ENCODE peak calls at places on chromosome 19, in seven cellular contexts. J, U, P, S, X, I and T are unnamed samples.

GRCh38 chr19:18128044-18128443 is 24.9 kb upstream of the PIK3R2 start:
- DNase-seq in J (no peak), U (no peak), P (no peak), S (no peak), X (no peak), I (no peak), T (no peak)

GRCh38 chr19:18386543-18387251 is 739 bp downstream of the GDF15 start:
- DNase-seq in J (no peak), U (no peak), P (no peak), S (no peak), X (no peak), I (no peak), T (no peak)

GRCh38 chr19:38683393-38684077 is 36.1 kb downstream of the ACTN4 start:
- DNase-seq in J (peak), U (peak), P (no peak), S (no peak), X (peak), I (peak), T (peak)

GRCh38 chr19:34808566-34808965 is 35.6 kb upstream of the ZNF599 start:
- DNase-seq in J (no peak), U (no peak), P (no peak), S (no peak), X (no peak), I (no peak), T (peak)

GRCh38 chr19:10142701-10143375 is 23.1 kb upstream of the EIF3G start:
- DNase-seq in J (no peak), U (no peak), P (no peak), S (no peak), X (no peak), I (no peak), T (no peak)

GRCh38 chr19:39445258-39446071 is at the start of gene SUPT5H:
- DNase-seq in J (peak), U (peak), P (peak), S (peak), X (peak), I (peak), T (peak)

GRCh38 chr19:38726284-38726673 is 18.0 kb downstream of the CAPN12 start:
- DNase-seq in J (no peak), U (peak), P (no peak), S (no peak), X (peak), I (no peak), T (no peak)

GRCh38 chr19:53989600-53990533 is 1.6 kb upstream of the CACNG6 start:
- DNase-seq in J (peak), U (no peak), P (no peak), S (no peak), X (no peak), I (no peak), T (no peak)

GRCh38 chr19:17495639-17496265 is 15.7 kb upstream of the PGLS start:
- DNase-seq in J (no peak), U (no peak), P (no peak), S (no peak), X (no peak), I (no peak), T (no peak)

GRCh38 chr19:55358943-55359908 is 3.8 kb downstream of the GARIN5B start:
- DNase-seq in J (no peak), U (no peak), P (no peak), S (no peak), X (no peak), I (no peak), T (no peak)

GRCh38 chr19:12496480-12496879 is 11.9 kb upstream of the ZNF709 start:
- DNase-seq in J (no peak), U (no peak), P (no peak), S (no peak), X (no peak), I (no peak), T (no peak)

GRCh38 chr19:49133621-49134454 is 14.5 kb downstream of the PPFIA3 start:
- DNase-seq in J (peak), U (no peak), P (no peak), S (no peak), X (peak), I (no peak), T (no peak)

GRCh38 chr19:29855087-29855486 is 43.3 kb downstream of the CCNE1 start:
- DNase-seq in J (no peak), U (no peak), P (no peak), S (no peak), X (no peak), I (no peak), T (no peak)

GRCh38 chr19:48511800-48512503 is at the start of gene LMTK3:
- DNase-seq in J (peak), U (no peak), P (no peak), S (no peak), X (no peak), I (no peak), T (no peak)

GRCh38 chr19:8321760-8322637 is 703 bp downstream of the RPS28 start:
- DNase-seq in J (no peak), U (no peak), P (no peak), S (no peak), X (no peak), I (no peak), T (no peak)

GRCh38 chr19:18660051-18660910 is 23.2 kb upstream of the CRTC1 start:
- DNase-seq in J (peak), U (no peak), P (no peak), S (no peak), X (peak), I (no peak), T (peak)

GRCh38 chr19:51531349-51532315 is at the start of gene SIGLEC6:
- DNase-seq in J (no peak), U (no peak), P (no peak), S (peak), X (peak), I (no peak), T (no peak)

GRCh38 chr19:18636969-18637629 is at the start of gene KLHL26:
- DNase-seq in J (no peak), U (no peak), P (no peak), S (no peak), X (no peak), I (no peak), T (peak)

GRCh38 chr19:42316223-42317211 is 3.4 kb downstream of the TMEM145 start:
- DNase-seq in J (no peak), U (no peak), P (no peak), S (no peak), X (no peak), I (peak), T (peak)

GRCh38 chr19:36331353-36332228 is 47.4 kb downstream of the ZFP14 start:
- DNase-seq in J (peak), U (peak), P (peak), S (peak), X (peak), I (no peak), T (peak)

GRCh38 chr19:17385878-17386611 is 8.0 kb downstream of the CCDC194 start:
- DNase-seq in J (peak), U (no peak), P (no peak), S (no peak), X (peak), I (peak), T (peak)

GRCh38 chr19:48196933-48197665 is 26.6 kb downstream of the ZSWIM9 start:
- DNase-seq in J (no peak), U (no peak), P (no peak), S (no peak), X (no peak), I (no peak), T (no peak)

GRCh38 chr19:47363758-47364529 is 14.8 kb downstream of the DHX34 start:
- DNase-seq in J (no peak), U (no peak), P (no peak), S (no peak), X (no peak), I (no peak), T (no peak)

GRCh38 chr19:6743714-6744380 is 4.4 kb downstream of the TRIP10 start:
- DNase-seq in J (no peak), U (no peak), P (no peak), S (no peak), X (no peak), I (no peak), T (no peak)
- TF ChIP-seq POLR2A in J (no peak), U (no peak), P (no peak), S (no peak), X (no peak), I (no peak), T (no peak)

GRCh38 chr19:11187409-11187808 is 9.9 kb downstream of the KANK2 start:
- DNase-seq in J (no peak), U (no peak), P (no peak), S (no peak), X (no peak), I (no peak), T (no peak)
- TF ChIP-seq POLR2A in J (no peak), U (no peak), P (no peak), S (no peak), X (no peak), I (no peak), T (no peak)

GRCh38 chr19:4976412-4977298 is 7.7 kb downstream of the KDM4B start:
- DNase-seq in J (peak), U (peak), P (peak), S (no peak), X (peak), I (peak), T (no peak)
- TF ChIP-seq POLR2A in J (no peak), U (no peak), P (no peak), S (no peak), X (peak), I (no peak), T (no peak)

GRCh38 chr19:52922841-52923781 is at the start of gene ZNF888:
- DNase-seq in J (no peak), U (peak), P (peak), S (peak), X (peak), I (peak), T (peak)

DNA sequence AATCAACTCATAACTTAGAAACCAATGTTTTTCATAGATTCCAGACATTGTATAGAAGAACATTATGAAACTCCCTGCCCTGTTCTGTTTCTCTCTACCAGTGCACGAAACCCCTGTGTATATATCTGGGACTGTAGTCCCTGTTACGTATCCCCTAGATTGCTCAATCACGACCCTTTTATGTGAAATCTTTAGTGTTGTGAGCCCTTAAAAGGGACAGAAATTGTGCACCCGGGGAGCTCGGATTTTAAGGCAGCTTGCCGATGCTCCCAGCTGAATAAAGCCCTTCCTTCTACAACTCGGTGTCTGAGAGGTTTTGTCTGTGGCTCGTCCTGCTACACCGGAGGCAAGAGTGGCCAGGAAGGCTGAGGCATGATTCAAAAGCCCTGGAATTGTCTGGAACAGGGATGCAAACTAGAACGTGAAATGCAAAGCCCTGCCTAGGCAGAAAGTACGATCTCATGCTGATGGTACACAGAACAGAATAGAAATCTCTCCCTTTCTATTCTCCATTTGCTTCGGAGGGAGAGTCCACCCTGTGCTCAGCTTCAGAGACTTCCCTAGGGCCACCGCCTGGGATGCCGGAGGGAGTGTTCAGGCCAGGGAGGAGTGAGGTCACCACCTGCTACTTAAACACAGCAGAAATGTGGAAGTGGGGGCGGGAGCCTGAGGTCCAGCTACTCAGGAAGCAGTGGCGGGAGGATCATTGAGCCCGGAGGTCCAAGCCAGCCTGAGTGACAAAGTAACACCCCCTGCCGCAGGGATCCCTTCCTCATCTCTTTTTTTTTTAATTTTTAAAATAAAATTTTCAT is 760 bp upstream of the ZNF888 start:
- DNase-seq in J (no peak), U (peak), P (no peak), S (no peak), X (peak), I (peak), T (peak)
- TF ChIP-seq POLR2A in J (no peak), U (no peak), P (no peak), S (no peak), X (no peak), I (no peak), T (no peak)

DNA sequence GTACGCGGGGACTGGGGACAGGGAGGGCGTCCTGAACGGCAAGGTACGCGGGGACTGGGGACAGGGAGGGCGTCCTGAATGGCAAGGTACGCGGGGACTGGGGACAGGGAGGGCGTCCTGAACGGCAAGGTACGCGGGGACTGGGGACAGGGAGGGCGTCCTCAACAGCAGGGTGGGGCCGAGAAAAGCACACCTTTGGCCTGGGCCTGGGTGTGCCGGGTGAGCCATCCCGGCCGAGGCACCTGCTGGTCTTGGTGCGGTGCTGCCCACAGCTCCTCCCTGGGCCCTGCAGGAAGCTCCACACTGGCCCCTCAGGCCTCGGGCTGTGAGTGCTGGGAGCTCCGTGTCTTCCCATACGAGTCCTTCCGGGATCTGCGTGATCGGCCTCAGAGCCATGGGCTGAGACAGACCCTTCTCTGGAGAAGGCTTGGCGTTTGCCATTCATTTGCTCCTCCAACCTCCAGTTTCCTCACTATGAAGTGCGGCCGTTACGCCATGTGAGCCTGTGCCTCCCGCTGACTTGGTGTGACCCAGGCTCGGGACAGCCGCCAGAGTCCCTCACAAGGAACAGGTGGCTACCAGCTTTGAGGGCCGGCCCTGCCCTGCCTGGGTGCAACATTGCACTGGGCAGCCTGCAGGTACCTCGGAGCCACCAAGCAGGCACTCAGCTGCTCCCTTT is 7.8 kb upstream of the ZNF554 start:
- DNase-seq in J (no peak), U (no peak), P (no peak), S (peak), X (no peak), I (no peak), T (no peak)
- TF ChIP-seq POLR2A in J (no peak), U (no peak), P (no peak), S (no peak), X (no peak), I (no peak), T (no peak)